ENCODE peak calls at places on chromosomes 3 and 15, in four cellular contexts. H is occipital lobe, Y is endothelial cell, O is upper lobe of right lung. R is an unnamed sample.

GRCh38 chr15:40150163-40150925 is 10.5 kb upstream of the BUB1B start:
- DNase-seq in H (peak; percentile 10), Y (no peak), O (no peak), R (peak; percentile 65)

GRCh38 chr3:4251412-4251811 is 51.8 kb upstream of the SETMAR start:
- DNase-seq in H (no peak), Y (no peak), O (no peak), R (no peak)

GRCh38 chr15:81302605-81303204 is 21.2 kb downstream of the STARD5 start:
- DNase-seq in H (no peak), Y (no peak), O (no peak), R (no peak)

GRCh38 chr15:51401872-51402517 is 60.5 kb downstream of the GLDN start:
- DNase-seq in H (no peak), Y (peak; percentile 70), O (peak; percentile 73), R (no peak)

GRCh38 chr15:60520041-60520824 is 41.3 kb upstream of the ICE2 start:
- DNase-seq in H (no peak), Y (no peak), O (no peak), R (no peak)

GRCh38 chr3:141881702-141882101 is 5.3 kb downstream of the ATP1B3 start:
- DNase-seq in H (no peak), Y (no peak), O (no peak), R (no peak)

GRCh38 chr3:156643729-156644389 is 30.5 kb upstream of the TIPARP start:
- DNase-seq in H (no peak), Y (no peak), O (no peak), R (no peak)

GRCh38 chr15:74406992-74407705 is 26.6 kb downstream of the SEMA7A start:
- DNase-seq in H (peak; percentile 67), Y (no peak), O (no peak), R (no peak)

GRCh38 chr3:102444101-102444500 is 9.3 kb downstream of the ZPLD1 start:
- DNase-seq in H (no peak), Y (no peak), O (no peak), R (no peak)

GRCh38 chr15:39594056-39594763 is 13.3 kb downstream of the THBS1 start:
- DNase-seq in H (no peak), Y (no peak), O (no peak), R (no peak)

GRCh38 chr3:14716593-14716992 is 41.7 kb downstream of the C3orf20 start:
- DNase-seq in H (no peak), Y (no peak), O (no peak), R (no peak)

GRCh38 chr3:112382543-112383160 is 49.7 kb downstream of the CD200 start:
- DNase-seq in H (no peak), Y (no peak), O (no peak), R (no peak)

GRCh38 chr3:72848703-72849081 is 447 bp upstream of the SHQ1 start:
- DNase-seq in H (no peak), Y (no peak), O (no peak), R (peak; percentile 72)

GRCh38 chr15:25863067-25863967 is at the start of gene ATP10A:
- DNase-seq in H (no peak), Y (peak; percentile 27), O (peak; percentile 84), R (no peak)

GRCh38 chr3:129383292-129383860 is 45.1 kb downstream of the EFCAB12 start:
- DNase-seq in H (peak; percentile 59), Y (peak; percentile 71), O (no peak), R (peak; percentile 84)

GRCh38 chr3:101253429-101253828 is 66.9 kb downstream of the IMPG2 start:
- DNase-seq in H (no peak), Y (no peak), O (no peak), R (peak; percentile 76)

GRCh38 chr3:73653877-73654276 is 29.1 kb upstream of the PDZRN3 start:
- DNase-seq in H (no peak), Y (no peak), O (no peak), R (no peak)

GRCh38 chr3:8320711-8321458 is 180.7 kb upstream of the LMCD1 start:
- DNase-seq in H (no peak), Y (no peak), O (no peak), R (no peak)

GRCh38 chr3:72446406-72447058 is 401.7 kb downstream of the SHQ1 start:
- DNase-seq in H (peak; percentile 54), Y (no peak), O (no peak), R (peak; percentile 24)

GRCh38 chr3:161766301-161766700 is 269.7 kb downstream of the OTOL1 start:
- DNase-seq in H (no peak), Y (no peak), O (no peak), R (no peak)